ENCODE peak calls at places on chromosomes 13 and 19, in ten cellular contexts. One of them, this sample, is unnamed.

GRCh38 chr19:43438291-43439162 is 23.8 kb downstream of the TEX101 start:
- DNase-seq in ovary: peak; percentile 45
- DNase-seq in suprapubic skin: no peak
- DNase-seq in thyroid gland: no peak
- DNase-seq in prostate gland: no peak
- DNase-seq in HCT116: no peak
- DNase-seq in ascending aorta: no peak
- DNase-seq in kidney: peak; percentile 86
- DNase-seq in mammary epithelial cell: peak; percentile 46
- DNase-seq in A549: peak; percentile 36
- DNase-seq in this sample: no peak

GRCh38 chr13:50485979-50486935 is 357.2 kb downstream of the DLEU7 start:
- DNase-seq in ovary: no peak
- DNase-seq in suprapubic skin: no peak
- DNase-seq in thyroid gland: no peak
- DNase-seq in prostate gland: no peak
- DNase-seq in HCT116: no peak
- DNase-seq in ascending aorta: no peak
- DNase-seq in kidney: no peak
- DNase-seq in mammary epithelial cell: no peak
- DNase-seq in A549: no peak
- DNase-seq in this sample: no peak

GRCh38 chr19:55600336-55601028 is 394 bp downstream of the ZNF524 start:
- DNase-seq in ovary: no peak
- DNase-seq in suprapubic skin: no peak
- DNase-seq in thyroid gland: peak; percentile 76
- DNase-seq in prostate gland: no peak
- DNase-seq in HCT116: no peak
- DNase-seq in ascending aorta: no peak
- DNase-seq in kidney: peak; percentile 72
- DNase-seq in mammary epithelial cell: peak; percentile 16
- DNase-seq in A549: peak; percentile 57
- DNase-seq in this sample: no peak

GRCh38 chr19:11736696-11737095 is 2.0 kb downstream of the ZNF823 start:
- DNase-seq in ovary: no peak
- DNase-seq in suprapubic skin: peak; percentile 64
- DNase-seq in thyroid gland: peak; percentile 5
- DNase-seq in prostate gland: no peak
- DNase-seq in HCT116: no peak
- DNase-seq in ascending aorta: no peak
- DNase-seq in kidney: peak; percentile 77
- DNase-seq in mammary epithelial cell: peak; percentile 20
- DNase-seq in A549: no peak
- DNase-seq in this sample: peak; percentile 2

GRCh38 chr19:4473708-4474503 is 1.8 kb downstream of the HDGFL2 start:
- DNase-seq in ovary: no peak
- DNase-seq in suprapubic skin: peak; percentile 66
- DNase-seq in thyroid gland: peak; percentile 32
- DNase-seq in prostate gland: no peak
- DNase-seq in HCT116: no peak
- DNase-seq in ascending aorta: no peak
- DNase-seq in kidney: no peak
- DNase-seq in mammary epithelial cell: no peak
- DNase-seq in A549: no peak
- DNase-seq in this sample: no peak

GRCh38 chr13:19984430-19985218 is 26.1 kb downstream of the ZMYM2 start:
- DNase-seq in ovary: no peak
- DNase-seq in suprapubic skin: no peak
- DNase-seq in thyroid gland: peak; percentile 13
- DNase-seq in prostate gland: no peak
- DNase-seq in HCT116: peak; percentile 12
- DNase-seq in ascending aorta: no peak
- DNase-seq in kidney: no peak
- DNase-seq in mammary epithelial cell: peak; percentile 7
- DNase-seq in A549: peak; percentile 18
- DNase-seq in this sample: no peak

GRCh38 chr19:19105365-19106060 is 32.8 kb downstream of the TMEM161A start:
- DNase-seq in ovary: peak; percentile 89
- DNase-seq in suprapubic skin: no peak
- DNase-seq in thyroid gland: peak; percentile 89
- DNase-seq in prostate gland: peak; percentile 39
- DNase-seq in HCT116: peak; percentile 53
- DNase-seq in ascending aorta: no peak
- DNase-seq in kidney: no peak
- DNase-seq in mammary epithelial cell: no peak
- DNase-seq in A549: peak; percentile 48
- DNase-seq in this sample: no peak

GRCh38 chr19:50772408-50773311 is 2.4 kb downstream of the GPR32 start:
- DNase-seq in ovary: no peak
- DNase-seq in suprapubic skin: no peak
- DNase-seq in thyroid gland: no peak
- DNase-seq in prostate gland: no peak
- DNase-seq in HCT116: peak; percentile 48
- DNase-seq in ascending aorta: no peak
- DNase-seq in kidney: no peak
- DNase-seq in mammary epithelial cell: no peak
- DNase-seq in A549: no peak
- DNase-seq in this sample: no peak

GRCh38 chr19:19434483-19435045 is 29.1 kb downstream of the GATAD2A start:
- DNase-seq in ovary: peak; percentile 70
- DNase-seq in suprapubic skin: peak; percentile 75
- DNase-seq in thyroid gland: no peak
- DNase-seq in prostate gland: no peak
- DNase-seq in HCT116: no peak
- DNase-seq in ascending aorta: no peak
- DNase-seq in kidney: no peak
- DNase-seq in mammary epithelial cell: no peak
- DNase-seq in A549: no peak
- DNase-seq in this sample: no peak

GRCh38 chr19:16208064-16208759 is 10.5 kb downstream of the AP1M1 start:
- DNase-seq in ovary: no peak
- DNase-seq in suprapubic skin: no peak
- DNase-seq in thyroid gland: no peak
- DNase-seq in prostate gland: no peak
- DNase-seq in HCT116: no peak
- DNase-seq in ascending aorta: no peak
- DNase-seq in kidney: no peak
- DNase-seq in mammary epithelial cell: no peak
- DNase-seq in A549: no peak
- DNase-seq in this sample: no peak

GRCh38 chr19:15448778-15449619 is 757 bp downstream of the WIZ start:
- DNase-seq in ovary: peak; percentile 69
- DNase-seq in suprapubic skin: peak; percentile 73
- DNase-seq in thyroid gland: peak; percentile 30
- DNase-seq in prostate gland: no peak
- DNase-seq in HCT116: no peak
- DNase-seq in ascending aorta: no peak
- DNase-seq in kidney: peak; percentile 87
- DNase-seq in mammary epithelial cell: no peak
- DNase-seq in A549: peak; percentile 15
- DNase-seq in this sample: no peak

GRCh38 chr19:39599116-39599515 is 3.2 kb upstream of the LGALS13 start:
- DNase-seq in ovary: no peak
- DNase-seq in suprapubic skin: no peak
- DNase-seq in thyroid gland: peak; percentile 6
- DNase-seq in prostate gland: no peak
- DNase-seq in HCT116: no peak
- DNase-seq in ascending aorta: no peak
- DNase-seq in kidney: no peak
- DNase-seq in mammary epithelial cell: peak; percentile 23
- DNase-seq in A549: no peak
- DNase-seq in this sample: no peak

GRCh38 chr19:46821512-46822359 is 28.9 kb downstream of the AP2S1 start:
- DNase-seq in ovary: no peak
- DNase-seq in suprapubic skin: no peak
- DNase-seq in thyroid gland: no peak
- DNase-seq in prostate gland: no peak
- DNase-seq in HCT116: no peak
- DNase-seq in ascending aorta: no peak
- DNase-seq in kidney: no peak
- DNase-seq in mammary epithelial cell: no peak
- DNase-seq in A549: no peak
- DNase-seq in this sample: no peak
- H3K4me3 ChIP-seq in ovary: no peak overlapping the region
- H3K4me3 ChIP-seq in suprapubic skin: no peak overlapping the region
- H3K4me3 ChIP-seq in thyroid gland: no peak overlapping the region
- H3K4me3 ChIP-seq in prostate gland: no peak overlapping the region
- H3K4me3 ChIP-seq in HCT116: no peak overlapping the region
- H3K4me3 ChIP-seq in ascending aorta: no peak overlapping the region
- H3K4me3 ChIP-seq in kidney: no peak overlapping the region
- H3K4me3 ChIP-seq in mammary epithelial cell: no peak overlapping the region
- H3K4me3 ChIP-seq in A549: no peak overlapping the region
- H3K4me3 ChIP-seq in this sample: no peak overlapping the region

DNA sequence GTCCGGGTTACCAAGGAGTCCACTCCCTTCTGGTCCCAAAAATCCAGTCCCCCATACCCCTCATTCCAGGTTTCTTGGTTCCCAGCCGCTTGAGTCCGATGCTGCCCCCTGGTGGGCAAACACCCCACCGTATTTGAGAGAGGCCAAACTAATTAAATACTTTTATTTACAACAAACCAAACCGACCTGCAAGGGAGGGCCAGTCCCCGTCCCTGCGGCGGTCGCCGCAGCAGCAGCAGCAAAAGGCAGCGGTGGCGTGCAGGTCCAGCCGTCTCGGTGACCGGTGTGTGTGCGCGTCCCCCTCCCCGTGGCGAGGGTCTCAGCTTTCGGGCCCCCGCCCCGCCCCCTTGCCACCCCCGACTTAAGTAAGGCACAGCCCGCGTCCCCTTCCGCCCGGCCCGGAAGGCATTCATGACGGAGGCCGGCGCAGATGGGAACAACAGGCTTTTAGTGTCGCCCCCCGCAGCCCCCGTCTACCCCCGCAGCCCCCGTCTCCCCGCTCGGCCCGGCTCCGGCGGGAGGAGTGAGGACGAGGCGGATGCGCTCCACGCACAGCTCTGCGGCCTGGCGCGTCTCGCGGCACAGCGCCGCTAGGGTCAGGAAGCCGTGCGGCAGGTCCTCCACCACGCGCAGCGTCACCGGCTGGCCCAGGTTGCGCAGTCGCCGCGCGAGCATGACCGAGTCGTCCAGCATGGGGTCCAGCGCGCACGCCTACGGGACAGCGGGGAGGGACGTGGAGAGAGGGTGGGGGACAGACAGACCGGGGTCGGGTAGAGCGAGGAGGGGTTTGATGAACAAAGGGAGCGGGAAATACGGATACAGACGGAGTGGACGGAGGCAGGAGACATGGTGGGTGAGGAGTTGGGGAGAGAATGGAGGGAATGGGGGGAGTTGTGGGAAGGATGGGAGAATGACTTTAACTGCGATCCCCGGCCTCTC is 11.5 kb upstream of the CNFN start:
- DNase-seq in ovary: peak; percentile 88
- DNase-seq in suprapubic skin: peak; percentile 89
- DNase-seq in thyroid gland: peak; percentile 78
- DNase-seq in prostate gland: peak; percentile 88
- DNase-seq in HCT116: no peak
- DNase-seq in ascending aorta: peak; percentile 29
- DNase-seq in kidney: peak; percentile 90
- DNase-seq in mammary epithelial cell: peak; percentile 31
- DNase-seq in A549: peak; percentile 96
- DNase-seq in this sample: no peak
- H3K27ac ChIP-seq in ovary: no peak overlapping the region
- H3K27ac ChIP-seq in suprapubic skin: peak overlapping the region; percentile 23
- H3K27ac ChIP-seq in thyroid gland: peak overlapping the region; percentile 30
- H3K27ac ChIP-seq in prostate gland: peak overlapping the region; percentile 72
- H3K27ac ChIP-seq in HCT116: no peak overlapping the region
- H3K27ac ChIP-seq in ascending aorta: no peak overlapping the region
- H3K27ac ChIP-seq in kidney: no peak overlapping the region
- H3K27ac ChIP-seq in mammary epithelial cell: no peak overlapping the region
- H3K27ac ChIP-seq in A549: peak overlapping the region; percentile 84
- H3K27ac ChIP-seq in this sample: no peak overlapping the region

GRCh38 chr19:34120846-34121639 is 51.3 kb upstream of the LSM14A start:
- DNase-seq in ovary: no peak
- DNase-seq in suprapubic skin: no peak
- DNase-seq in thyroid gland: no peak
- DNase-seq in prostate gland: no peak
- DNase-seq in HCT116: peak; percentile 43
- DNase-seq in ascending aorta: no peak
- DNase-seq in kidney: no peak
- DNase-seq in mammary epithelial cell: peak; percentile 26
- DNase-seq in A549: peak; percentile 87
- DNase-seq in this sample: no peak

GRCh38 chr19:34118879-34119748 is 53.2 kb upstream of the LSM14A start:
- DNase-seq in ovary: no peak
- DNase-seq in suprapubic skin: no peak
- DNase-seq in thyroid gland: no peak
- DNase-seq in prostate gland: no peak
- DNase-seq in HCT116: no peak
- DNase-seq in ascending aorta: no peak
- DNase-seq in kidney: no peak
- DNase-seq in mammary epithelial cell: no peak
- DNase-seq in A549: no peak
- DNase-seq in this sample: no peak

GRCh38 chr19:34128558-34129250 is 43.6 kb upstream of the LSM14A start:
- DNase-seq in ovary: no peak
- DNase-seq in suprapubic skin: no peak
- DNase-seq in thyroid gland: no peak
- DNase-seq in prostate gland: no peak
- DNase-seq in HCT116: no peak
- DNase-seq in ascending aorta: no peak
- DNase-seq in kidney: no peak
- DNase-seq in mammary epithelial cell: no peak
- DNase-seq in A549: no peak
- DNase-seq in this sample: no peak

GRCh38 chr19:34126966-34127365 is 45.3 kb upstream of the LSM14A start:
- DNase-seq in ovary: no peak
- DNase-seq in suprapubic skin: no peak
- DNase-seq in thyroid gland: no peak
- DNase-seq in prostate gland: no peak
- DNase-seq in HCT116: no peak
- DNase-seq in ascending aorta: no peak
- DNase-seq in kidney: no peak
- DNase-seq in mammary epithelial cell: no peak
- DNase-seq in A549: no peak
- DNase-seq in this sample: no peak

DNA sequence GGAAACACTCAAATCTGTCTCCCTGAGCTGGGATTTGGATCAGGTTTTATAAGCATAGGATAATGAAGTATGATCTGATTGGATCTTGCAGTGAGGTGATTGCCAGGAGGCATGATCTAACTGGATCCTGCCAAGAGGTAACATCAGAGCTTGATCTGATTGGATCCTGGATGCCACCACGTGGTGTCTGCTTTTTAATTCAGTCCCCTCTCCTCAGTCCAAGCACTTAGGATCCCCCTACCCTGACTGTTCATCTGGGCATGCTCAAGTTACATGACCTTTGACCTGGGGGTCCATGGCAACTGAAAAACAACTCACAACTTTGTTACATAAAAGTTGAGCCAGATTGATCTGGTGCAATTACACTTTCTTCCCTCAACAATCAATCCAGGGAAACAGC is 47.5 kb upstream of the LSM14A start:
- DNase-seq in ovary: no peak
- DNase-seq in suprapubic skin: no peak
- DNase-seq in thyroid gland: no peak
- DNase-seq in prostate gland: no peak
- DNase-seq in HCT116: no peak
- DNase-seq in ascending aorta: no peak
- DNase-seq in kidney: no peak
- DNase-seq in mammary epithelial cell: no peak
- DNase-seq in A549: no peak
- DNase-seq in this sample: no peak
- TF ChIP-seq CTCF in ovary: no peak
- TF ChIP-seq CTCF in suprapubic skin: no peak
- TF ChIP-seq CTCF in thyroid gland: no peak
- TF ChIP-seq CTCF in prostate gland: no peak
- TF ChIP-seq CTCF in HCT116: no peak
- TF ChIP-seq CTCF in ascending aorta: no peak
- TF ChIP-seq CTCF in kidney: no peak
- TF ChIP-seq CTCF in mammary epithelial cell: no peak
- TF ChIP-seq CTCF in A549: no peak
- TF ChIP-seq CTCF in this sample: no peak

GRCh38 chr13:110819203-110820014 is 95.5 kb downstream of the ANKRD10 start:
- DNase-seq in ovary: peak; percentile 81
- DNase-seq in suprapubic skin: peak; percentile 79
- DNase-seq in thyroid gland: peak; percentile 77
- DNase-seq in prostate gland: peak; percentile 67
- DNase-seq in HCT116: peak; percentile 66
- DNase-seq in ascending aorta: no peak
- DNase-seq in kidney: peak; percentile 89
- DNase-seq in mammary epithelial cell: peak; percentile 31
- DNase-seq in A549: peak; percentile 74
- DNase-seq in this sample: peak; percentile 34
- H3K4me3 ChIP-seq in ovary: no peak overlapping the region
- H3K4me3 ChIP-seq in suprapubic skin: no peak overlapping the region
- H3K4me3 ChIP-seq in thyroid gland: no peak overlapping the region
- H3K4me3 ChIP-seq in prostate gland: no peak overlapping the region
- H3K4me3 ChIP-seq in HCT116: no peak overlapping the region
- H3K4me3 ChIP-seq in ascending aorta: no peak overlapping the region
- H3K4me3 ChIP-seq in kidney: no peak overlapping the region
- H3K4me3 ChIP-seq in mammary epithelial cell: no peak overlapping the region
- H3K4me3 ChIP-seq in A549: no peak overlapping the region
- H3K4me3 ChIP-seq in this sample: no peak overlapping the region

This sample was measured in thoracic aorta.